ENCODE peak calls at places on chromosomes 12 and 14, in eight cellular contexts. P, L, Y, O, E, M, I and D are unnamed samples.

GRCh38 chr12:68264864-68265256 is 11.5 kb upstream of the IL22 start:
- DNase-seq in P (no peak), L (no peak), Y (no peak), O (peak; percentile 55), E (no peak), M (no peak), I (no peak), D (peak; percentile 95)

GRCh38 chr12:44015333-44015941 is 179.6 kb downstream of the TMEM117 start:
- DNase-seq in P (no peak), L (peak; percentile 31), Y (no peak), O (peak; percentile 69), E (no peak), M (no peak), I (peak; percentile 57), D (peak; percentile 68)

GRCh38 chr12:30613119-30613830 is 82.4 kb downstream of the IPO8 start:
- DNase-seq in P (no peak), L (no peak), Y (peak; percentile 29), O (peak; percentile 11), E (no peak), M (no peak), I (peak; percentile 7), D (peak; percentile 91)

GRCh38 chr14:52412426-52412825 is 98.3 kb downstream of the PTGER2 start:
- DNase-seq in P (no peak), L (no peak), Y (no peak), O (peak; percentile 27), E (no peak), M (no peak), I (no peak), D (no peak)

GRCh38 chr12:2640709-2641108 is 154.1 kb upstream of the FKBP4 start:
- DNase-seq in P (peak; percentile 83), L (no peak), Y (peak; percentile 26), O (peak; percentile 98), E (peak; percentile 86), M (no peak), I (peak; percentile 76), D (peak; percentile 95)

GRCh38 chr12:7139213-7139612 is 9.0 kb downstream of the CLSTN3 start:
- DNase-seq in P (no peak), L (no peak), Y (no peak), O (no peak), E (no peak), M (no peak), I (no peak), D (no peak)

GRCh38 chr12:77575376-77575775 is 255.3 kb upstream of the NAV3 start:
- DNase-seq in P (no peak), L (no peak), Y (no peak), O (no peak), E (no peak), M (no peak), I (no peak), D (no peak)

GRCh38 chr12:120536064-120536791 is 2.1 kb downstream of the RNF10 start:
- DNase-seq in P (no peak), L (peak; percentile 34), Y (no peak), O (no peak), E (no peak), M (no peak), I (no peak), D (no peak)

GRCh38 chr14:91830777-91831176 is 36.6 kb downstream of the TC2N start:
- DNase-seq in P (no peak), L (no peak), Y (peak; percentile 77), O (no peak), E (no peak), M (no peak), I (no peak), D (no peak)

GRCh38 chr12:50283230-50283923 is at the start of gene LIMA1:
- DNase-seq in P (peak; percentile 86), L (peak; percentile 95), Y (peak; percentile 91), O (peak; percentile 73), E (peak; percentile 92), M (peak; percentile 73), I (peak; percentile 86), D (peak; percentile 87)
- TF ChIP-seq CTCF in P (peak; percentile 64), L (peak; percentile 30), Y (no peak), O (no peak), E (peak; percentile 51), M (no peak), I (no peak), D (peak; percentile 66)

GRCh38 chr12:109432842-109433304 is 44.2 kb downstream of the KCTD10 start:
- DNase-seq in P (peak; percentile 90), L (peak; percentile 71), Y (peak; percentile 72), O (peak; percentile 80), E (peak; percentile 87), M (peak; percentile 80), I (peak; percentile 89), D (peak; percentile 93)

GRCh38 chr12:109432431-109432830 is 44.7 kb downstream of the KCTD10 start:
- DNase-seq in P (no peak), L (no peak), Y (no peak), O (no peak), E (no peak), M (no peak), I (no peak), D (no peak)

GRCh38 chr12:109434556-109434955 is 42.5 kb downstream of the KCTD10 start:
- DNase-seq in P (no peak), L (no peak), Y (no peak), O (no peak), E (no peak), M (no peak), I (no peak), D (no peak)

GRCh38 chr12:109435428-109436180 is 41.5 kb downstream of the KCTD10 start:
- DNase-seq in P (no peak), L (no peak), Y (no peak), O (no peak), E (no peak), M (no peak), I (no peak), D (no peak)

GRCh38 chr12:109433618-109434017 is 43.5 kb downstream of the KCTD10 start:
- DNase-seq in P (no peak), L (no peak), Y (no peak), O (peak; percentile 37), E (peak; percentile 59), M (no peak), I (no peak), D (no peak)
- TF ChIP-seq CTCF in P (no peak), L (no peak), Y (no peak), O (peak; percentile 31), E (peak; percentile 34), M (no peak), I (no peak), D (peak; percentile 49)

GRCh38 chr12:132554857-132555630 is 55.3 kb downstream of the LRCOL1 start:
- DNase-seq in P (no peak), L (no peak), Y (no peak), O (peak; percentile 20), E (no peak), M (peak; percentile 29), I (peak; percentile 64), D (peak; percentile 23)
- TF ChIP-seq CTCF in P (no peak), L (peak; percentile 54), Y (no peak), O (peak; percentile 23), E (no peak), M (peak; percentile 58), I (peak; percentile 40), D (peak; percentile 49)

GRCh38 chr12:104958009-104958945 is at the start of gene SLC41A2:
- DNase-seq in P (peak; percentile 90), L (peak; percentile 94), Y (peak; percentile 89), O (peak; percentile 96), E (peak; percentile 81), M (peak; percentile 64), I (peak; percentile 96), D (peak; percentile 94)
- TF ChIP-seq CTCF in P (peak; percentile 68), L (peak; percentile 32), Y (no peak), O (no peak), E (peak; percentile 26), M (peak; percentile 49), I (no peak), D (peak; percentile 10)

GRCh38 chr12:46432325-46432724 is 59.8 kb upstream of the SLC38A2 start:
- DNase-seq in P (no peak), L (no peak), Y (no peak), O (no peak), E (no peak), M (no peak), I (peak; percentile 37), D (no peak)
- TF ChIP-seq CTCF in P (no peak), L (no peak), Y (no peak), O (no peak), E (no peak), M (no peak), I (no peak), D (no peak)

DNA sequence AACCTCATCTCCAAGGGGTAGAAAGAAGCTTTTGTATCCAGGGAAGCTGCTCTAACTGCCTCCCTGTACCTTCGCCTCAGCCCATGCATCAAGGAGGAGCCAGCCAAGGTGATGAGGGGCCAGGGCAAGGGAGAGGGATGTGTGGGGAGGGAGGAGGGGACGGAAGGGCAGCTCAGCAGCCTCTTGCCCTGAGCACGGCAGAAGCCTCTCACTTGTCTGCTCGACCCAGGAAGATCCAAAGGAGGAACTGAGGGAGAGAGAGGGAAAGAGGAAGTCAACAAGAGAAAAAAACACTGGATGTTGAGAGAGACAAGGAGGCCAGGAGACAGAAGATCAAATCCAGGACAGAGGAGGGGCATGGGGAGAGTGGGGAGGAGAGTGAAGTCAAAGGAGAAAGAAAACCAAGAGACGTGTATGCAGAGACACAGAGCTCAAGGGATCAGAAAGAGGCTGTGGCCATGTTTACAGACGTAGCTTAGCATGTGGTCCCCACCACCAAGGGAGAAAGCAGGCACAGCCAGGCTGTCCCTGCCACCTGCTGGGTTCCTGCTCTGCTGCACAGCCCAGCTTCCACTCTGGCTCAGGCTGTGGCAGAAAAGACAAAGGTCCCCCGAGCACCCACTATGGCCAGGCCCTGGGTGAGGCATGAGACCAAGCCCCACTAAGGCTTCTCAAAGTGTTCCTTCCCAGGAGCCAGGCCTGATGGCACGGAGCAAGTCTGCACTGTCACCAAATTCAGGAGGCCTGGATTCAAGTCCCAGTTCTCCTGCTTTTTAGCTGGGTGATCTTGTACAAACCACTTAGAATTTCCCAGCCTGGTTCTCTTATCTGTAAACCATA is 25.8 kb upstream of the COL2A1 start:
- DNase-seq in P (no peak), L (no peak), Y (no peak), O (no peak), E (no peak), M (no peak), I (no peak), D (peak; percentile 28)
- TF ChIP-seq CTCF in P (no peak), L (no peak), Y (no peak), O (no peak), E (no peak), M (no peak), I (no peak), D (no peak)

DNA sequence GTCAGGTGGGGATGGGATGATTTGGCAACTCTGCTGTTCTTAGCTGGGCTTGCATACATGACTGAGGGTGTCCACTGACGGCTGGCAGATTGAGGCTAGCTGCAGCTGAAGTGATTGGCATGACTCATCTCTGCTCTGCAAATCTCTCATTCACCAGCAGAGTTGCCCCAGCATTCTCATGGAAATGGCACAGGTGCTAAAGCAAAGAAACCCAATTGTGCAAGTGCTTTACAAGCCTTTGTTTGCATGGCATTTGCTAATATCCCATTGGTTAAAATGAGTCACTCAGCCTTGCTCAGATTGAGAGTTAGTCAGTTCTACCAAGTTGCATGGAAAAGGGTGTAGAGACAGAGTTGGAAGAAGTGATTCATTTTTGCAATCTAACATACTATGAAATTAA is 389.7 kb upstream of the FAR2 start:
- DNase-seq in P (no peak), L (no peak), Y (no peak), O (peak; percentile 62), E (no peak), M (no peak), I (peak; percentile 65), D (peak; percentile 12)
- TF ChIP-seq CTCF in P (no peak), L (no peak), Y (no peak), O (no peak), E (no peak), M (no peak), I (no peak), D (no peak)